ENCODE peak calls at places on chromosomes 6 and 20, in five cellular contexts. L is glomerular endothelial cell, B is NCI-H2081, D is skeletal muscle cell, Z is posterior vena cava. I is an unnamed sample.

GRCh38 chr20:35273449-35274171 is 4.3 kb downstream of the MMP24OS start:
- DNase-seq in L (no peak), B (peak), D (no peak), Z (no peak), I (no peak)

GRCh38 chr6:25655746-25656145 is 3.7 kb downstream of the SCGN start:
- DNase-seq in L (no peak), B (peak), D (no peak), Z (no peak), I (no peak)

GRCh38 chr20:53927990-53928389 is 142.4 kb downstream of the BCAS1 start:
- DNase-seq in L (no peak), B (no peak), D (no peak), Z (no peak), I (no peak)

GRCh38 chr6:144338951-144339681 is 54.0 kb downstream of the UTRN start:
- DNase-seq in L (no peak), B (no peak), D (no peak), Z (no peak), I (no peak)

GRCh38 chr6:76222189-76222588 is 149.7 kb upstream of the IMPG1 start:
- DNase-seq in L (no peak), B (no peak), D (no peak), Z (no peak), I (no peak)

GRCh38 chr20:23245553-23246128 is 105.0 kb upstream of the NXT1 start:
- DNase-seq in L (no peak), B (no peak), D (no peak), Z (peak), I (no peak)

GRCh38 chr20:23689399-23689690 is 507 bp upstream of the CST4 start:
- DNase-seq in L (no peak), B (no peak), D (no peak), Z (no peak), I (no peak)

GRCh38 chr20:17233621-17234020 is 6.8 kb downstream of the PCSK2 start:
- DNase-seq in L (no peak), B (no peak), D (no peak), Z (no peak), I (no peak)

GRCh38 chr6:135002974-135003703 is 51.5 kb downstream of the HBS1L start:
- DNase-seq in L (no peak), B (no peak), D (no peak), Z (no peak), I (no peak)

I was measured in NCI-H510A.